ENCODE peak calls at places on chromosome 1, in five cellular contexts. C is mesenchymal stem cell, T is neuronal stem cell, V is IMR-90, Q is H1. B is an unnamed sample.

GRCh38 chr1:4587721-4588120 is 66.7 kb upstream of the AJAP1 start:
- DNase-seq in Q (no peak), V (no peak), T (no peak), C (no peak), B (no peak)

GRCh38 chr1:90126834-90127233 is 131.9 kb downstream of the ZNF326 start:
- DNase-seq in Q (no peak), C (no peak), V (no peak), T (no peak), B (no peak)

GRCh38 chr1:55037733-55038551 is 1.4 kb upstream of the PCSK9 start:
- DNase-seq in T (no peak), V (no peak), C (no peak), Q (no peak), B (no peak)

GRCh38 chr1:83698644-83699043 is 300.3 kb downstream of the TTLL7 start:
- DNase-seq in T (no peak), Q (no peak), V (no peak), C (no peak), B (no peak)

GRCh38 chr1:26069941-26070807 is 2.7 kb upstream of the TRIM63 start:
- DNase-seq in Q (no peak), T (no peak), V (no peak), C (no peak), B (no peak)

GRCh38 chr1:44031051-44031899 is at the start of gene SLC6A9:
- DNase-seq in C (peak), Q (peak), V (peak), T (peak), B (peak)

GRCh38 chr1:209048961-209049669 is 534.4 kb upstream of the CAMK1G start:
- DNase-seq in V (no peak), C (peak), Q (no peak), T (no peak), B (no peak)

GRCh38 chr1:245585252-245585959 is 430.6 kb downstream of the KIF26B start:
- DNase-seq in T (no peak), V (peak), Q (no peak), C (peak), B (no peak)

GRCh38 chr1:65109515-65109914 is 38.5 kb upstream of the AK4 start:
- DNase-seq in V (no peak), T (no peak), C (no peak), Q (no peak), B (no peak)

GRCh38 chr1:235160395-235160964 is 570 bp downstream of the RBM34 start:
- DNase-seq in V (peak), T (no peak), C (no peak), Q (no peak), B (no peak)

GRCh38 chr1:230824571-230825060 is 43.7 kb downstream of the C1orf198 start:
- DNase-seq in Q (peak), T (no peak), V (peak), C (peak), B (no peak)

GRCh38 chr1:177796561-177796960 is 173.3 kb downstream of the SEC16B start:
- DNase-seq in T (no peak), C (no peak), Q (no peak), V (no peak), B (no peak)

GRCh38 chr1:145983959-145984830 is 12.2 kb downstream of the TXNIP start:
- DNase-seq in T (no peak), V (no peak), C (no peak), Q (no peak), B (no peak)

GRCh38 chr1:78758493-78758892 is 108.9 kb downstream of the IFI44 start:
- DNase-seq in T (no peak), V (peak), Q (no peak), C (no peak), B (no peak)

GRCh38 chr1:158547533-158547932 is 6.7 kb downstream of the OR6Y1 start:
- DNase-seq in T (no peak), C (no peak), V (no peak), Q (no peak), B (no peak)

GRCh38 chr1:32538887-32539583 is at the start of gene ZBTB8A:
- DNase-seq in Q (peak), C (peak), V (peak), T (peak), B (peak)

GRCh38 chr1:245156736-245157505 is 2.1 kb downstream of the KIF26B start:
- DNase-seq in C (peak), T (no peak), Q (peak), V (peak), B (peak)

GRCh38 chr1:42841010-42841409 is 5.4 kb upstream of the ZNF691 start:
- DNase-seq in C (no peak), Q (no peak), T (no peak), V (peak), B (no peak)

GRCh38 chr1:77889671-77890070 is 1.2 kb downstream of the NEXN start:
- DNase-seq in V (peak), T (no peak), Q (no peak), C (peak), B (no peak)

GRCh38 chr1:202551683-202552082 is 158.6 kb downstream of the SYT2 start:
- DNase-seq in T (no peak), V (no peak), Q (no peak), C (peak), B (no peak)

GRCh38 chr1:8089535-8090228 is 63.6 kb upstream of the ERRFI1 start:
- DNase-seq in V (peak), C (peak), T (no peak), Q (no peak), B (no peak)

GRCh38 chr1:201608635-201609395 is 69.9 kb downstream of the NAV1 start:
- DNase-seq in V (peak), Q (no peak), T (no peak), C (no peak), B (no peak)

GRCh38 chr1:53015508-53015860 is 46.5 kb upstream of the PODN start:
- DNase-seq in V (no peak), T (no peak), C (no peak), Q (no peak), B (no peak)

GRCh38 chr1:51000160-51000559 is 30.1 kb downstream of the CDKN2C start:
- DNase-seq in V (no peak), T (no peak), C (no peak), Q (no peak), B (no peak)

GRCh38 chr1:2135425-2135824 is 59.1 kb downstream of the FAAP20 start:
- DNase-seq in C (peak), T (peak), V (peak), Q (no peak), B (no peak)

GRCh38 chr1:6097117-6097595 is 51.5 kb downstream of the KCNAB2 start:
- DNase-seq in C (no peak), Q (no peak), V (no peak), T (no peak), B (no peak)

DNA sequence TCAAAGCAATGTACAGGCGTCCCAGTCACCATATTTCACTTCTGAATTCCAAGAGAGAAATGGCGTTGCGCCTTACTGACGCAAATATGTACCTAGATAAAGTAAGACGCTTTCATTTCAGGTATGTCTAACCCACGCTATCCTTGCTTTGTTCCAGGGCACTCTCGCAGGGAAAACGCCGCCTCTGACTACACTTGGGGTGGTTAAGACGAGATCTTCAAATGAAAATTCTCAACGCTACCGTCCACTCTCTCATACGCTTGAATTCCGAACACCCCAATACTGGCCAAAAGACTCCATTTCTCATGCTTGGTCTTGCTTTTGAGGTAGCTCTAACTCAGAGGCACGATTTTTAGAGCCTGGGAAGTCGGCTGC is 736 bp upstream of the ZMPSTE24 start:
- DNase-seq in Q (no peak), T (no peak), V (no peak), C (no peak), B (peak)
- H4K91ac ChIP-seq in Q (no peak), T (no peak), V (peak), C (peak), B (no peak)

DNA sequence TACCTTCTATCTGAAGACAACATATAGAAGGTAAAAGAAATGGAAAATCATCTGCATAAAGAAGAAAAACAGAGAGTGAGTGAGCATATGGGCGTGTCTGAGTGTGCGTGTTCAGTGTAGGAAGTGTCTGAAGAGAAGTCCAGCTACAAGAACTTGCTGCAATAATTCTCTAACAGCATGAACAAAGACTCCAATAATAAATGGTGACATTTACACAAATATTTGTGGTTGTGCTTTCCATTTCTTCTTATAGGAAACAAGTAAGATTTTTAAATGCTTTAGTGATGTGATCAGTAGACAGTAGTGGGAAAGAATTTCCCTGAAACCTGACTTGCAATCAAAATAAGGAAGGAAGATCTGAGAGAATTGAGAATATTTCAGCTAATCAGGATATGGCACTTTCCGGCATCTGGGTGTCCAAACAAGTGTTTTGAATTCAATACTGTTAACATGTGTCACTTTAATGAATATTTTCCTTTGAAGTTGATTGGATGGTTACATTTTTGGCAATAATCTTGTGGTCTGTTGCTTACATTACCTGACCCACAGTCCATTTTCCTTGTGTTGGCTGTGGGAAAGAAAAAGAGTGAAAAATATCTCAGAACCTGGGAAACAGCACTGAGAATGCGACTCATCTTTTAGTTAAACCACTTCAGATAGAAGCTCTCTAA is 154.0 kb downstream of the TGFB2 start:
- DNase-seq in T (no peak), Q (no peak), C (peak), V (peak), B (no peak)
- H2BK15ac ChIP-seq in T (no peak), Q (no peak), C (no peak), V (peak), B (no peak)

GRCh38 chr1:156707486-156708244 is 2.3 kb upstream of the CRABP2 start:
- DNase-seq in Q (peak), V (peak), C (peak), T (no peak), B (peak)

GRCh38 chr1:156707027-156707426 is 1.6 kb upstream of the CRABP2 start:
- DNase-seq in C (no peak), Q (peak), T (no peak), V (no peak), B (no peak)

GRCh38 chr1:156705321-156705917 is at the start of gene CRABP2:
- DNase-seq in V (no peak), T (peak), C (peak), Q (peak), B (no peak)

GRCh38 chr1:156705918-156706646 is 699 bp upstream of the CRABP2 start:
- DNase-seq in T (peak), C (peak), V (peak), Q (peak), B (peak)

DNA sequence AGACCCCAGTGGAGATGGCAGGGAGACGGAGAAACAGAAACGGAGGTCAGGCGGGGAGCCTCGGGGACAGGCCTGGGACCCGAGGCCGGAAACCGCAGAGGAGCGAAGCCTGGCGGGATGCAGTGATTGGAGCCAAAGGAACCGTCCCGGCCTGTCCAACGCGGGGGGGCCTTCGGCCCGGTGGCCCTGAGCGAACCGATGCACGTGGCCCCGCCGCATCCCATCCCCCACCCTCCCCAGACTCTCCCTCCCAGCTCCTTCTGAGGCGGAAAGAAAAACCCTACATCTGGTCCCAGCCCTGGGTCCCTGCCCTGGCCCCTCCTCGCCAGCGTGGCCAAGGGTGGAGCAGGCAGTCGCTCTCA is 1.2 kb upstream of the CRABP2 start:
- DNase-seq in Q (no peak), V (no peak), C (peak), T (peak), B (peak)
- H2AFZ ChIP-seq in Q (no peak), V (peak), C (no peak), T (peak), B (no peak)

GRCh38 chr1:155171836-155172731 is 1.0 kb downstream of the KRTCAP2 start:
- DNase-seq in C (no peak), V (no peak), T (no peak), Q (no peak), B (no peak)

GRCh38 chr1:155170806-155171205 is 2.3 kb downstream of the KRTCAP2 start:
- DNase-seq in C (no peak), T (no peak), V (no peak), Q (no peak), B (no peak)

GRCh38 chr1:155173478-155174333 is at the start of gene TRIM46:
- DNase-seq in C (peak), T (peak), Q (peak), V (peak), B (peak)

GRCh38 chr1:155174334-155175280 is 958 bp downstream of the TRIM46 start:
- DNase-seq in V (peak), T (peak), C (peak), Q (peak), B (peak)

GRCh38 chr1:155172732-155173477 is at the start of gene KRTCAP2:
- DNase-seq in V (peak), C (peak), Q (peak), T (peak), B (peak)
- H4K91ac ChIP-seq in V (peak), C (peak), Q (peak), T (no peak), B (no peak)

B was measured in H9.